ENCODE peak calls at places on chromosome 15, in eight cellular contexts. N, V, D, X, K, J, S and L are unnamed samples.

GRCh38 chr15:72722071-72722696 is 36.2 kb downstream of the BBS4 start:
- DNase-seq in N (peak), V (peak), D (peak), X (no peak), K (peak), J (peak), S (peak), L (peak)

GRCh38 chr15:57554063-57554820 is 37.5 kb upstream of the MYZAP start:
- DNase-seq in N (no peak), V (no peak), D (no peak), X (no peak), K (no peak), J (no peak), S (no peak), L (no peak)

GRCh38 chr15:77569647-77570186 is 63.0 kb downstream of the LINGO1 start:
- DNase-seq in N (no peak), V (no peak), D (peak), X (no peak), K (no peak), J (no peak), S (no peak), L (no peak)

GRCh38 chr15:28913171-28913765 is 27.5 kb downstream of the APBA2 start:
- DNase-seq in N (peak), V (no peak), D (no peak), X (no peak), K (no peak), J (peak), S (no peak), L (no peak)

GRCh38 chr15:22958487-22959280 is 21.5 kb downstream of the CYFIP1 start:
- DNase-seq in N (no peak), V (no peak), D (no peak), X (no peak), K (no peak), J (no peak), S (no peak), L (no peak)

GRCh38 chr15:67472957-67473356 is 48.0 kb upstream of the C15orf61 start:
- DNase-seq in N (peak), V (no peak), D (peak), X (no peak), K (no peak), J (no peak), S (no peak), L (no peak)

GRCh38 chr15:99126195-99126594 is 21.3 kb downstream of the SYNM start:
- DNase-seq in N (no peak), V (no peak), D (no peak), X (no peak), K (no peak), J (no peak), S (no peak), L (no peak)

GRCh38 chr15:80162059-80162554 is 9.3 kb downstream of the FAH start:
- DNase-seq in N (no peak), V (no peak), D (peak), X (no peak), K (no peak), J (no peak), S (no peak), L (no peak)

GRCh38 chr15:31080618-31081017 is 20.9 kb downstream of the TRPM1 start:
- DNase-seq in N (no peak), V (peak), D (peak), X (no peak), K (no peak), J (no peak), S (peak), L (no peak)

GRCh38 chr15:40343512-40343911 is 2.8 kb upstream of the CCDC9B start:
- DNase-seq in N (peak), V (no peak), D (peak), X (no peak), K (no peak), J (no peak), S (no peak), L (no peak)

GRCh38 chr15:41445399-41445798 is 28.5 kb downstream of the RTF1 start:
- DNase-seq in N (no peak), V (no peak), D (no peak), X (no peak), K (no peak), J (no peak), S (no peak), L (no peak)

GRCh38 chr15:87362531-87362930 is 894.0 kb downstream of the NTRK3 start:
- DNase-seq in N (no peak), V (no peak), D (no peak), X (no peak), K (no peak), J (no peak), S (no peak), L (no peak)

GRCh38 chr15:38996111-38996541 is 431.5 kb upstream of the RASGRP1 start:
- DNase-seq in N (peak), V (no peak), D (peak), X (no peak), K (no peak), J (no peak), S (no peak), L (no peak)

GRCh38 chr15:65525622-65526021 is 4.6 kb upstream of the HACD3 start:
- DNase-seq in N (peak), V (no peak), D (no peak), X (no peak), K (no peak), J (no peak), S (no peak), L (no peak)

GRCh38 chr15:60423540-60423939 is 25.8 kb upstream of the ANXA2 start:
- DNase-seq in N (peak), V (no peak), D (peak), X (no peak), K (no peak), J (no peak), S (no peak), L (no peak)

GRCh38 chr15:59946084-59946483 is 58.0 kb upstream of the FOXB1 start:
- DNase-seq in N (no peak), V (no peak), D (no peak), X (no peak), K (no peak), J (no peak), S (no peak), L (no peak)

GRCh38 chr15:42404461-42405235 is 45.3 kb downstream of the CAPN3 start:
- DNase-seq in N (no peak), V (no peak), D (no peak), X (peak), K (no peak), J (no peak), S (no peak), L (no peak)

GRCh38 chr15:74294010-74294409 is 57.9 kb downstream of the CCDC33 start:
- DNase-seq in N (no peak), V (no peak), D (no peak), X (no peak), K (no peak), J (no peak), S (no peak), L (no peak)

GRCh38 chr15:84816694-84817460 is at the start of gene ALPK3:
- DNase-seq in N (no peak), V (no peak), D (no peak), X (no peak), K (no peak), J (no peak), S (no peak), L (no peak)

GRCh38 chr15:33654859-33655258 is 313.4 kb upstream of the CHRM5 start:
- DNase-seq in N (no peak), V (no peak), D (no peak), X (no peak), K (no peak), J (no peak), S (no peak), L (no peak)

GRCh38 chr15:68389041-68389930 is 42.7 kb downstream of the ITGA11 start:
- DNase-seq in N (no peak), V (no peak), D (no peak), X (no peak), K (no peak), J (no peak), S (peak), L (no peak)

GRCh38 chr15:55403531-55403930 is 4.6 kb downstream of the CCPG1 start:
- DNase-seq in N (peak), V (no peak), D (peak), X (no peak), K (no peak), J (peak), S (no peak), L (no peak)